ENCODE peak calls at places on chromosome 19, in five cellular contexts. One of them, this sample, is unnamed. For H3K4me1, the result is how much of the 10 kb centered on the place peaks cover.

GRCh38 chr19:52170863-52171320 is 529 bp downstream of the ZNF836 start:
- DNase-seq in Peyer's patch: no peak
- DNase-seq in tibial artery: no peak
- DNase-seq in adrenal gland: peak
- DNase-seq in thoracic aorta: no peak
- DNase-seq in this sample: peak

GRCh38 chr19:3533563-3534216 is 5.3 kb upstream of the TEKTIP1 start:
- DNase-seq in adrenal gland: no peak
- DNase-seq in thoracic aorta: no peak
- DNase-seq in Peyer's patch: no peak
- DNase-seq in tibial artery: no peak
- DNase-seq in this sample: no peak

GRCh38 chr19:41951686-41952172 is 7.4 kb downstream of the RABAC1 start:
- DNase-seq in Peyer's patch: peak
- DNase-seq in thoracic aorta: no peak
- DNase-seq in tibial artery: peak
- DNase-seq in adrenal gland: peak
- DNase-seq in this sample: peak

GRCh38 chr19:48533770-48534169 is 18.2 kb upstream of the SULT2B1 start:
- DNase-seq in thoracic aorta: no peak
- DNase-seq in tibial artery: no peak
- DNase-seq in Peyer's patch: no peak
- DNase-seq in adrenal gland: peak
- DNase-seq in this sample: no peak

GRCh38 chr19:3459322-3459881 is 20.9 kb downstream of the SMIM24 start:
- DNase-seq in tibial artery: peak
- DNase-seq in thoracic aorta: peak
- DNase-seq in Peyer's patch: peak
- DNase-seq in adrenal gland: peak
- DNase-seq in this sample: peak

GRCh38 chr19:19464339-19465098 is 50.8 kb downstream of the TSSK6 start:
- DNase-seq in adrenal gland: no peak
- DNase-seq in thoracic aorta: no peak
- DNase-seq in tibial artery: no peak
- DNase-seq in Peyer's patch: no peak
- DNase-seq in this sample: peak

GRCh38 chr19:3249408-3249807 is 24.9 kb downstream of the CELF5 start:
- DNase-seq in tibial artery: no peak
- DNase-seq in Peyer's patch: no peak
- DNase-seq in thoracic aorta: no peak
- DNase-seq in adrenal gland: no peak
- DNase-seq in this sample: no peak

GRCh38 chr19:4597975-4598671 is 38.6 kb upstream of the SEMA6B start:
- DNase-seq in Peyer's patch: peak
- DNase-seq in thoracic aorta: no peak
- DNase-seq in adrenal gland: peak
- DNase-seq in tibial artery: no peak
- DNase-seq in this sample: peak

GRCh38 chr19:13010038-13010991 is 15.0 kb downstream of the NFIX start:
- DNase-seq in Peyer's patch: no peak
- DNase-seq in tibial artery: peak
- DNase-seq in adrenal gland: no peak
- DNase-seq in thoracic aorta: no peak
- DNase-seq in this sample: no peak

GRCh38 chr19:48480151-48480475 is 10.9 kb downstream of the CYTH2 start:
- DNase-seq in adrenal gland: no peak
- DNase-seq in Peyer's patch: peak
- DNase-seq in thoracic aorta: no peak
- DNase-seq in tibial artery: peak
- DNase-seq in this sample: peak

GRCh38 chr19:33064778-33065550 is at the start of gene RHPN2:
- DNase-seq in Peyer's patch: peak
- DNase-seq in adrenal gland: peak
- DNase-seq in thoracic aorta: no peak
- DNase-seq in tibial artery: no peak
- DNase-seq in this sample: peak

GRCh38 chr19:30360378-30361106 is 11.6 kb upstream of the ZNF536 start:
- DNase-seq in adrenal gland: no peak
- DNase-seq in tibial artery: no peak
- DNase-seq in thoracic aorta: no peak
- DNase-seq in Peyer's patch: no peak
- DNase-seq in this sample: no peak

GRCh38 chr19:55546822-55547614 is 1.7 kb upstream of the SBK3 start:
- DNase-seq in Peyer's patch: peak
- DNase-seq in tibial artery: peak
- DNase-seq in adrenal gland: peak
- DNase-seq in thoracic aorta: peak
- DNase-seq in this sample: peak

DNA sequence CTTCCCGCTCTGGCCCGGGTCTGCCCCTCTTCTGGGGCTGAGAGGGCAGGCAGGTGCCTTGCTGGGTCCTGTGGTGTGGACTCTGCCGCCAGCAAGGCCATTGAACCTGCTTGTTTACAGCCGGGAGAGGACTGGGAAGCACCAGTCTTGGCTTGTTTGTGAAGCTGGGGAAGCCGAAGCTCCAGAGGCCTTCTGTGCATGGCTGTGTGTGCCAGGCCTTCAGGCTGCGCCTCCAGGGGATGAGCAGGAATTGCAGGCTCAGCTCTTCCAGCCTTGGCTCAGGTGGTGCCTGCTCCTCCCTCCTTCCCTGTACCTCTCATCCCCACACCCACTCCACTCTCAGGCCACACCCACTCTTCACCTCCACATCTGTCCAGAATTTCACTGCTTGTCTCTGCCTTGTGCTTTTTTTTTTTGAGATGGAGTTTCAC is 17.5 kb downstream of the NDUFB7 start:
- DNase-seq in Peyer's patch: no peak
- DNase-seq in adrenal gland: peak
- DNase-seq in thoracic aorta: no peak
- DNase-seq in tibial artery: no peak
- DNase-seq in this sample: no peak
- H3K4me1 ChIP-seq in Peyer's patch: under half
- H3K4me1 ChIP-seq in adrenal gland: under half
- H3K4me1 ChIP-seq in thoracic aorta: under half
- H3K4me1 ChIP-seq in tibial artery: under half
- H3K4me1 ChIP-seq in this sample: under half

GRCh38 chr19:9914001-9914314 is 22.4 kb downstream of the OLFM2 start:
- DNase-seq in tibial artery: no peak
- DNase-seq in adrenal gland: no peak
- DNase-seq in Peyer's patch: no peak
- DNase-seq in thoracic aorta: no peak
- DNase-seq in this sample: no peak

GRCh38 chr19:9911524-9911923 is 24.8 kb downstream of the OLFM2 start:
- DNase-seq in thoracic aorta: no peak
- DNase-seq in tibial artery: no peak
- DNase-seq in Peyer's patch: no peak
- DNase-seq in adrenal gland: no peak
- DNase-seq in this sample: no peak

GRCh38 chr19:9913237-9914000 is 22.9 kb downstream of the OLFM2 start:
- DNase-seq in thoracic aorta: no peak
- DNase-seq in Peyer's patch: no peak
- DNase-seq in adrenal gland: peak
- DNase-seq in tibial artery: no peak
- DNase-seq in this sample: no peak

GRCh38 chr19:9914315-9915207 is 21.8 kb downstream of the OLFM2 start:
- DNase-seq in adrenal gland: peak
- DNase-seq in Peyer's patch: peak
- DNase-seq in tibial artery: peak
- DNase-seq in thoracic aorta: no peak
- DNase-seq in this sample: peak

GRCh38 chr19:9912551-9913236 is 23.6 kb downstream of the OLFM2 start:
- DNase-seq in tibial artery: no peak
- DNase-seq in Peyer's patch: no peak
- DNase-seq in thoracic aorta: no peak
- DNase-seq in adrenal gland: no peak
- DNase-seq in this sample: no peak
- H3K4me3 ChIP-seq in tibial artery: no peak
- H3K4me3 ChIP-seq in Peyer's patch: no peak
- H3K4me3 ChIP-seq in thoracic aorta: peak
- H3K4me3 ChIP-seq in adrenal gland: no peak
- H3K4me3 ChIP-seq in this sample: peak

GRCh38 chr19:45139286-45140143 is 21.3 kb downstream of the NKPD1 start:
- DNase-seq in Peyer's patch: no peak
- DNase-seq in tibial artery: no peak
- DNase-seq in adrenal gland: no peak
- DNase-seq in thoracic aorta: no peak
- DNase-seq in this sample: no peak

GRCh38 chr19:45135176-45135575 is 25.6 kb downstream of the NKPD1 start:
- DNase-seq in thoracic aorta: no peak
- DNase-seq in tibial artery: no peak
- DNase-seq in adrenal gland: no peak
- DNase-seq in Peyer's patch: no peak
- DNase-seq in this sample: no peak

GRCh38 chr19:45136507-45137178 is 24.1 kb downstream of the NKPD1 start:
- DNase-seq in adrenal gland: no peak
- DNase-seq in thoracic aorta: no peak
- DNase-seq in tibial artery: no peak
- DNase-seq in Peyer's patch: no peak
- DNase-seq in this sample: no peak

GRCh38 chr19:45138303-45138751 is 22.5 kb downstream of the NKPD1 start:
- DNase-seq in thoracic aorta: no peak
- DNase-seq in adrenal gland: peak
- DNase-seq in tibial artery: no peak
- DNase-seq in Peyer's patch: no peak
- DNase-seq in this sample: no peak

DNA sequence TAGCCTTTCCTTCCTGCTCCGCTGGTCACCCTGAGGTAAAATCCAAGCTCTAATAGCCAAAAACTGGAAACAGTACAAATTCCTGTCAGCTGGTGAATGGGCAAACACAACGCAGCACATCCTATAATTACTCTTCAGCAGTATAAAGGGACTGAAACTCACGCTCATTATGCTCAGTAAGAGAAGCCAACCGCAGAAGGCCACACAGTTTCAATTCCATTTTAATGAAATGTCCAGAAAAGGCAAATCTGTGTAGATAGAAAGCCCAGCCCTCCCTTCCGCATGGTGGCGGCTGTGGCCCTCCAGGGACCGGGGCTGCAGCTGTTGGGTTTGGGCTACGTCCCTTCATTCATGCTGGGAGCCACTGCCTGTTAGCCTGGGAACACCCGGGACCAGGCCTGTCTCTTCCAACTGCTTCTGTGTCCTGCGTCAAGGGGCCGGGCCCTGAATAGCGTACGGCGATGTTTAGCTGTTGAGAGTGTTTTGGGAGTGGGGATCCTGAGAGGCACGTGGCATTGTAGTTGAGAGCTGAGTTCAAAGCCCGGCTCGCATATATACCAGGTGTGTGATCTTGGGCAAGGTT is 23.5 kb downstream of the NKPD1 start:
- DNase-seq in adrenal gland: no peak
- DNase-seq in tibial artery: no peak
- DNase-seq in thoracic aorta: no peak
- DNase-seq in Peyer's patch: no peak
- DNase-seq in this sample: no peak
- H3K4me1 ChIP-seq in adrenal gland: under half
- H3K4me1 ChIP-seq in tibial artery: under half
- H3K4me1 ChIP-seq in thoracic aorta: under half
- H3K4me1 ChIP-seq in Peyer's patch: under half
- H3K4me1 ChIP-seq in this sample: under half

GRCh38 chr19:36267061-36267845 is 52.3 kb downstream of the ZNF146 start:
- DNase-seq in thoracic aorta: no peak
- DNase-seq in adrenal gland: no peak
- DNase-seq in tibial artery: no peak
- DNase-seq in Peyer's patch: no peak
- DNase-seq in this sample: no peak

GRCh38 chr19:36265064-36265463 is 50.2 kb downstream of the ZNF146 start:
- DNase-seq in tibial artery: no peak
- DNase-seq in adrenal gland: no peak
- DNase-seq in Peyer's patch: no peak
- DNase-seq in thoracic aorta: no peak
- DNase-seq in this sample: no peak

GRCh38 chr19:36266375-36266961 is 51.6 kb downstream of the ZNF146 start:
- DNase-seq in Peyer's patch: no peak
- DNase-seq in adrenal gland: no peak
- DNase-seq in tibial artery: no peak
- DNase-seq in thoracic aorta: no peak
- DNase-seq in this sample: peak

DNA sequence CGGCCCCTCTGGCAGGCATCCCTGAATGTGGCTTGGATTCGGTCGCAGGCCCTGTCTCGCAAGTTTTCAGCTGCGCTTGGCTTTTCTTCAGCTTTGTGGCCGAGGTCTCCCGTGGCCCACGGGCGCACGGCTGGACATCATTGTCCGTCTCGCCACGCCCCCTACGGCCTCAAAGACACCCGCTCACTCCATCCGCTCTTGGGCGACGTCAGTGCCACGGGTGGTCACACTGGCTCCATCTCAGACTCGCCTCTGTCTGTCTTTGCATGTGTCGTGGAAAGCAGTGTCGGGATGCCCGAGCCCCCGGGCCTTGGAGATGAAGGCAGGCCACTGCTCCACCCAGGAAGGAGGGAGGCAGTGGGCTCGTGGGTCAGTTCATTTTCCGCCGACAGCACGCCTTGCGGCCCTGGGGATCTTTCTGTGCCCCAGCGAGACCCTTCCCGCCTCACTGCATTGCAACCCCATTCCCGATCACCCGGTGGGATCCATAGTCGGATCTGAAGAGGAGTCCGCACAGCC is 51.0 kb downstream of the ZNF146 start:
- DNase-seq in Peyer's patch: no peak
- DNase-seq in tibial artery: no peak
- DNase-seq in thoracic aorta: no peak
- DNase-seq in adrenal gland: no peak
- DNase-seq in this sample: no peak
- H3K4me3 ChIP-seq in Peyer's patch: no peak
- H3K4me3 ChIP-seq in tibial artery: no peak
- H3K4me3 ChIP-seq in thoracic aorta: no peak
- H3K4me3 ChIP-seq in adrenal gland: no peak
- H3K4me3 ChIP-seq in this sample: no peak

GRCh38 chr19:2053601-2054389 is 2.8 kb upstream of the MKNK2 start:
- DNase-seq in thoracic aorta: no peak
- DNase-seq in Peyer's patch: peak
- DNase-seq in adrenal gland: peak
- DNase-seq in tibial artery: peak
- DNase-seq in this sample: peak

GRCh38 chr19:2050991-2051770 is at the start of gene MKNK2:
- DNase-seq in adrenal gland: peak
- DNase-seq in thoracic aorta: peak
- DNase-seq in Peyer's patch: peak
- DNase-seq in tibial artery: peak
- DNase-seq in this sample: peak

GRCh38 chr19:2050349-2050990 is 574 bp downstream of the MKNK2 start:
- DNase-seq in adrenal gland: no peak
- DNase-seq in Peyer's patch: no peak
- DNase-seq in tibial artery: no peak
- DNase-seq in thoracic aorta: no peak
- DNase-seq in this sample: no peak

GRCh38 chr19:2049741-2050348 is 1.2 kb downstream of the MKNK2 start:
- DNase-seq in Peyer's patch: peak
- DNase-seq in adrenal gland: peak
- DNase-seq in tibial artery: peak
- DNase-seq in thoracic aorta: no peak
- DNase-seq in this sample: peak

GRCh38 chr19:2051771-2052704 is 994 bp upstream of the MKNK2 start:
- DNase-seq in Peyer's patch: peak
- DNase-seq in adrenal gland: no peak
- DNase-seq in tibial artery: no peak
- DNase-seq in thoracic aorta: no peak
- DNase-seq in this sample: peak
- H3K4me1 ChIP-seq in Peyer's patch: half or more
- H3K4me1 ChIP-seq in adrenal gland: under half
- H3K4me1 ChIP-seq in tibial artery: under half
- H3K4me1 ChIP-seq in thoracic aorta: under half
- H3K4me1 ChIP-seq in this sample: half or more

This sample was measured in lower lobe of right lung.